ENCODE peak calls at places on chromosome 4, in six cellular contexts. E is HAP-1; V is GM13976; N is activated CD4-positive, alpha-beta memory T cell treated with anti-CD3 and anti-CD28 coated beads for 36 hours; D is fibroblast of lung; H is omental fat pad. L is an unnamed sample.
A peak's percentile ranks its signal among the peaks of the same experiment; 100 is the strongest.

GRCh38 chr4:13399257-13399656 is 84.9 kb downstream of the RAB28 start:
- DNase-seq in E (no peak), V (no peak), N (no peak), D (peak; percentile 49), H (no peak), L (no peak)

GRCh38 chr4:77845929-77846328 is 16.7 kb upstream of the MRPL1 start:
- DNase-seq in E (no peak), V (no peak), N (no peak), D (no peak), H (no peak), L (no peak)

GRCh38 chr4:26140150-26140898 is 180.5 kb upstream of the RBPJ start:
- DNase-seq in E (no peak), V (no peak), N (peak; percentile 28), D (peak; percentile 70), H (no peak), L (no peak)

GRCh38 chr4:138398297-138398696 is 156.1 kb upstream of the SLC7A11 start:
- DNase-seq in E (no peak), V (no peak), N (no peak), D (no peak), H (no peak), L (no peak)

GRCh38 chr4:3781193-3781886 is 15.2 kb downstream of the ADRA2C start:
- DNase-seq in E (peak; percentile 4), V (no peak), N (no peak), D (no peak), H (no peak), L (no peak)

GRCh38 chr4:113951263-113951662 is 28.2 kb downstream of the ARSJ start:
- DNase-seq in E (no peak), V (no peak), N (no peak), D (peak; percentile 73), H (no peak), L (no peak)

GRCh38 chr4:173752610-173753009 is 222.6 kb upstream of the HAND2 start:
- DNase-seq in E (peak; percentile 41), V (no peak), N (peak; percentile 26), D (no peak), H (no peak), L (no peak)

GRCh38 chr4:142406051-142406549 is 440.0 kb downstream of the INPP4B start:
- DNase-seq in E (peak; percentile 4), V (no peak), N (no peak), D (peak; percentile 78), H (no peak), L (no peak)

GRCh38 chr4:26362745-26363439 is 42.1 kb downstream of the RBPJ start:
- DNase-seq in E (no peak), V (no peak), N (no peak), D (peak; percentile 51), H (no peak), L (no peak)

GRCh38 chr4:145041378-145041777 is 56.6 kb downstream of the ANAPC10 start:
- DNase-seq in E (no peak), V (peak; percentile 15), N (no peak), D (no peak), H (no peak), L (no peak)

GRCh38 chr4:48908687-48909086 is 2.1 kb upstream of the OCIAD2 start:
- DNase-seq in E (no peak), V (no peak), N (no peak), D (no peak), H (no peak), L (no peak)

GRCh38 chr4:140254656-140255299 is 100.8 kb upstream of the MAML3 start:
- DNase-seq in E (no peak), V (no peak), N (no peak), D (no peak), H (no peak), L (no peak)

GRCh38 chr4:31088600-31089230 is 368.5 kb downstream of the PCDH7 start:
- DNase-seq in E (no peak), V (no peak), N (no peak), D (peak; percentile 90), H (no peak), L (no peak)

GRCh38 chr4:26075588-26075987 is 161.6 kb downstream of the SMIM20 start:
- DNase-seq in E (no peak), V (no peak), N (no peak), D (peak; percentile 39), H (no peak), L (no peak)

GRCh38 chr4:51831133-51831532 is 11.8 kb upstream of the DCUN1D4 start:
- DNase-seq in E (peak; percentile 45), V (no peak), N (peak; percentile 74), D (peak; percentile 27), H (peak; percentile 40), L (peak; percentile 13)

GRCh38 chr4:87843936-87844335 is 11.2 kb downstream of the MEPE start:
- DNase-seq in E (no peak), V (no peak), N (no peak), D (peak; percentile 91), H (no peak), L (no peak)

GRCh38 chr4:162957521-162958143 is 209.1 kb downstream of the NAF1 start:
- DNase-seq in E (no peak), V (no peak), N (no peak), D (no peak), H (no peak), L (no peak)

GRCh38 chr4:123554263-123554662 is 157.7 kb downstream of the SPRY1 start:
- DNase-seq in E (no peak), V (no peak), N (no peak), D (no peak), H (no peak), L (no peak)

GRCh38 chr4:163587867-163588266 is 93.4 kb downstream of the TMA16 start:
- DNase-seq in E (no peak), V (peak; percentile 28), N (no peak), D (peak; percentile 6), H (no peak), L (no peak)

GRCh38 chr4:72275381-72275780 is 243.6 kb downstream of the NPFFR2 start:
- DNase-seq in E (no peak), V (no peak), N (no peak), D (peak; percentile 1), H (no peak), L (no peak)

GRCh38 chr4:146202665-146203064 is 11.7 kb upstream of the REELD1 start:
- DNase-seq in E (no peak), V (no peak), N (no peak), D (no peak), H (no peak), L (no peak)

GRCh38 chr4:163331629-163332360 is 601 bp downstream of the NPY1R start:
- DNase-seq in E (no peak), V (peak; percentile 33), N (no peak), D (peak; percentile 32), H (no peak), L (no peak)

GRCh38 chr4:140149851-140150635 is 3.9 kb downstream of the MAML3 start:
- DNase-seq in E (no peak), V (peak; percentile 20), N (peak; percentile 70), D (peak; percentile 65), H (peak; percentile 48), L (peak; percentile 24)

GRCh38 chr4:13219971-13220370 is 264.2 kb downstream of the RAB28 start:
- DNase-seq in E (no peak), V (no peak), N (no peak), D (no peak), H (no peak), L (no peak)

GRCh38 chr4:121246698-121247097 is 82.6 kb upstream of the TNIP3 start:
- DNase-seq in E (no peak), V (no peak), N (no peak), D (no peak), H (no peak), L (no peak)

GRCh38 chr4:144174401-144175067 is 34.0 kb upstream of the GYPA start:
- DNase-seq in E (peak; percentile 52), V (peak; percentile 49), N (peak; percentile 40), D (peak; percentile 58), H (no peak), L (peak; percentile 25)

GRCh38 chr4:120318447-120318846 is 251.8 kb upstream of the MAD2L1 start:
- DNase-seq in E (no peak), V (no peak), N (no peak), D (no peak), H (no peak), L (no peak)

GRCh38 chr4:6177587-6178197 is 22.7 kb downstream of the JAKMIP1 start:
- DNase-seq in E (peak; percentile 11), V (no peak), N (peak; percentile 84), D (no peak), H (no peak), L (no peak)

GRCh38 chr4:145805490-145805889 is 125.5 kb downstream of the C4orf51 start:
- DNase-seq in E (no peak), V (no peak), N (no peak), D (peak; percentile 65), H (no peak), L (no peak)

GRCh38 chr4:128461300-128462103 is 173.9 kb upstream of the PGRMC2 start:
- DNase-seq in E (peak; percentile 99), V (no peak), N (peak; percentile 12), D (peak; percentile 92), H (no peak), L (no peak)

GRCh38 chr4:1243451-1244080 is 5.4 kb downstream of the CTBP1 start:
- DNase-seq in E (no peak), V (no peak), N (no peak), D (no peak), H (no peak), L (no peak)

GRCh38 chr4:185429660-185430059 is 3.9 kb upstream of the UFSP2 start:
- DNase-seq in E (no peak), V (no peak), N (no peak), D (no peak), H (no peak), L (no peak)

GRCh38 chr4:11130195-11130975 is 298.3 kb downstream of the HS3ST1 start:
- DNase-seq in E (no peak), V (no peak), N (no peak), D (peak; percentile 98), H (no peak), L (no peak)

GRCh38 chr4:38129452-38129830 is 169.2 kb downstream of the PTTG2 start:
- DNase-seq in E (no peak), V (no peak), N (no peak), D (no peak), H (no peak), L (no peak)

GRCh38 chr4:2489841-2490552 is 21.1 kb downstream of the RNF4 start:
- DNase-seq in E (no peak), V (no peak), N (no peak), D (no peak), H (no peak), L (no peak)

GRCh38 chr4:83171640-83172039 is 57.1 kb upstream of the PLAC8 start:
- DNase-seq in E (no peak), V (no peak), N (no peak), D (no peak), H (no peak), L (no peak)

GRCh38 chr4:108840426-108840975 is 77.6 kb upstream of the ETNPPL start:
- DNase-seq in E (no peak), V (no peak), N (peak; percentile 22), D (no peak), H (no peak), L (no peak)

GRCh38 chr4:22389240-22389871 is 126.5 kb downstream of the ADGRA3 start:
- DNase-seq in E (peak; percentile 41), V (peak; percentile 11), N (peak; percentile 40), D (peak; percentile 75), H (no peak), L (peak; percentile 26)

GRCh38 chr4:35541888-35542213 is 702.5 kb downstream of the ARAP2 start:
- DNase-seq in E (no peak), V (no peak), N (no peak), D (no peak), H (no peak), L (no peak)

L was measured in NCI-H1694.